ENCODE peak calls at places on chromosomes 2 and 18, in five cellular contexts. J, H, M, F and I are unnamed samples.

GRCh38 chr2:40455661-40456060 is 3.8 kb upstream of the SLC8A1 start:
- DNase-seq in J (no peak), H (no peak), M (no peak), F (peak), I (no peak)

GRCh38 chr2:174959787-174960186 is 45.4 kb downstream of the CHN1 start:
- DNase-seq in J (no peak), H (no peak), M (no peak), F (no peak), I (no peak)

GRCh38 chr2:218398437-218399390 is 954 bp upstream of the CTDSP1 start:
- DNase-seq in J (peak), H (peak), M (no peak), F (no peak), I (peak)

GRCh38 chr2:138752231-138752956 is 27.8 kb downstream of the NXPH2 start:
- DNase-seq in J (peak), H (no peak), M (no peak), F (no peak), I (no peak)

GRCh38 chr2:105104208-105104731 is 66.4 kb downstream of the MRPS9 start:
- DNase-seq in J (no peak), H (no peak), M (peak), F (no peak), I (no peak)

GRCh38 chr2:190469770-190470169 is 61.6 kb downstream of the MFSD6 start:
- DNase-seq in J (peak), H (no peak), M (no peak), F (no peak), I (peak)

GRCh38 chr2:10331033-10331701 is 28.5 kb downstream of the HPCAL1 start:
- DNase-seq in J (peak), H (peak), M (no peak), F (no peak), I (no peak)

GRCh38 chr18:58213445-58213844 is 169.4 kb downstream of the NEDD4L start:
- DNase-seq in J (no peak), H (no peak), M (no peak), F (no peak), I (no peak)

GRCh38 chr2:203804070-203804469 is 63.5 kb upstream of the CTLA4 start:
- DNase-seq in J (no peak), H (peak), M (peak), F (no peak), I (no peak)

GRCh38 chr2:101699191-101699938 is 1.9 kb downstream of the MAP4K4 start:
- DNase-seq in J (no peak), H (no peak), M (no peak), F (no peak), I (no peak)

GRCh38 chr2:17616405-17616804 is 75.9 kb downstream of the VSNL1 start:
- DNase-seq in J (no peak), H (no peak), M (no peak), F (no peak), I (no peak)

GRCh38 chr18:68417166-68417776 is 297.6 kb downstream of the TMX3 start:
- DNase-seq in J (no peak), H (no peak), M (no peak), F (no peak), I (no peak)

GRCh38 chr2:75432761-75433361 is 127.9 kb downstream of the EVA1A start:
- DNase-seq in J (no peak), H (no peak), M (no peak), F (no peak), I (no peak)

GRCh38 chr18:74511823-74512222 is 15.7 kb downstream of the CNDP2 start:
- DNase-seq in J (no peak), H (no peak), M (no peak), F (no peak), I (no peak)

GRCh38 chr2:189412330-189412953 is 28.8 kb upstream of the WDR75 start:
- DNase-seq in J (peak), H (peak), M (peak), F (no peak), I (peak)

GRCh38 chr2:84957771-84958134 is 13.2 kb upstream of the KCMF1 start:
- DNase-seq in J (no peak), H (no peak), M (no peak), F (no peak), I (no peak)

GRCh38 chr2:237686659-237687136 is 59.3 kb downstream of the LRRFIP1 start:
- DNase-seq in J (no peak), H (no peak), M (no peak), F (no peak), I (no peak)

GRCh38 chr2:71974846-71975245 is 172.8 kb downstream of the CYP26B1 start:
- DNase-seq in J (no peak), H (no peak), M (no peak), F (no peak), I (no peak)

GRCh38 chr2:221895366-221896121 is 323.4 kb upstream of the EPHA4 start:
- DNase-seq in J (no peak), H (no peak), M (no peak), F (no peak), I (no peak)

GRCh38 chr18:11055721-11056120 is 93.6 kb downstream of the PIEZO2 start:
- DNase-seq in J (no peak), H (no peak), M (no peak), F (no peak), I (no peak)

GRCh38 chr18:58363767-58364540 is 264.9 kb downstream of the ALPK2 start:
- DNase-seq in J (no peak), H (no peak), M (no peak), F (no peak), I (no peak)

GRCh38 chr18:22813648-22814328 is 119.3 kb upstream of the RBBP8 start:
- DNase-seq in J (no peak), H (no peak), M (peak), F (no peak), I (no peak)

GRCh38 chr2:98347298-98348065 is 1.2 kb downstream of the CNGA3 start:
- DNase-seq in J (no peak), H (no peak), M (no peak), F (no peak), I (no peak)

GRCh38 chr2:235567842-235568241 is 74.0 kb downstream of the AGAP1 start:
- DNase-seq in J (no peak), H (peak), M (no peak), F (no peak), I (no peak)

GRCh38 chr2:230935132-230935435 is 10.0 kb upstream of the GPR55 start:
- DNase-seq in J (no peak), H (peak), M (no peak), F (no peak), I (no peak)

GRCh38 chr2:10258326-10258725 is 44.4 kb upstream of the HPCAL1 start:
- DNase-seq in J (no peak), H (no peak), M (no peak), F (no peak), I (no peak)

GRCh38 chr2:48377646-48378045 is 152.3 kb upstream of the STON1 start:
- DNase-seq in J (no peak), H (no peak), M (no peak), F (no peak), I (no peak)

GRCh38 chr2:68885811-68886075 is 14.5 kb upstream of the BMP10 start:
- DNase-seq in J (no peak), H (no peak), M (no peak), F (no peak), I (no peak)

GRCh38 chr18:29164993-29165599 is 988.2 kb upstream of the CDH2 start:
- DNase-seq in J (peak), H (no peak), M (no peak), F (no peak), I (no peak)

GRCh38 chr2:137847443-137847842 is 116.8 kb upstream of the HNMT start:
- DNase-seq in J (no peak), H (no peak), M (no peak), F (no peak), I (no peak)

GRCh38 chr18:37395631-37396030 is 170.0 kb downstream of the CELF4 start:
- DNase-seq in J (no peak), H (no peak), M (no peak), F (no peak), I (no peak)